ENCODE peak calls at places on chromosomes 2 and 18, in nine cellular contexts. I is right atrium auricular region, X is IMR-90, W is K562, R is cardiac muscle cell, F is foreskin fibroblast, J is fibroblast of the aortic adventitia, P is psoas muscle, G is dorsolateral prefrontal cortex. S is an unnamed sample.

GRCh38 chr2:42770288-42771131 is 6.6 kb upstream of the OXER1 start:
- DNase-seq in G (no peak), P (no peak), X (peak), R (peak), F (peak), W (peak), J (peak), I (no peak), S (peak)

GRCh38 chr2:200305797-200306718 is at the start of gene SPATS2L:
- DNase-seq in G (peak), W (no peak), J (peak), F (peak), R (peak), I (peak), X (peak), P (peak), S (peak)

GRCh38 chr2:149894226-149894625 is 306.7 kb upstream of the MMADHC start:
- DNase-seq in G (no peak), X (no peak), F (peak), J (no peak), R (no peak), W (no peak), I (no peak), P (no peak), S (no peak)

GRCh38 chr2:176491172-176491904 is 222.1 kb downstream of the MTX2 start:
- DNase-seq in J (peak), G (no peak), F (peak), P (peak), W (peak), X (peak), R (peak), I (peak), S (peak)

GRCh38 chr2:232362174-232362913 is 16.2 kb upstream of the ALPP start:
- DNase-seq in P (no peak), R (no peak), X (no peak), G (no peak), W (no peak), F (no peak), I (no peak), J (no peak), S (no peak)

GRCh38 chr2:159558479-159558878 is 57.9 kb downstream of the BAZ2B start:
- DNase-seq in J (peak), P (no peak), R (peak), G (no peak), F (no peak), I (no peak), X (no peak), W (no peak), S (no peak)

GRCh38 chr2:136985044-136985443 is 219.7 kb downstream of the THSD7B start:
- DNase-seq in W (no peak), J (peak), G (no peak), F (peak), R (peak), X (no peak), P (no peak), I (no peak), S (no peak)

GRCh38 chr18:54805571-54806334 is 22.5 kb upstream of the RAB27B start:
- DNase-seq in R (peak), X (peak), W (peak), J (peak), P (no peak), I (no peak), F (peak), G (no peak), S (peak)

GRCh38 chr2:48749820-48750739 is 5.4 kb downstream of the LHCGR start:
- DNase-seq in I (no peak), G (no peak), R (no peak), W (no peak), F (no peak), X (no peak), J (no peak), P (no peak), S (no peak)

GRCh38 chr2:493278-493677 is 183.9 kb downstream of the TMEM18 start:
- DNase-seq in G (no peak), R (no peak), I (no peak), P (no peak), J (no peak), W (no peak), F (no peak), X (no peak), S (no peak)

GRCh38 chr2:223477318-223477717 is 124.8 kb downstream of the SCG2 start:
- DNase-seq in F (peak), R (no peak), X (no peak), W (no peak), J (no peak), I (no peak), G (no peak), P (no peak), S (peak)

GRCh38 chr2:65710779-65711295 is 278.4 kb upstream of the SPRED2 start:
- DNase-seq in G (no peak), I (no peak), P (no peak), F (peak), X (peak), R (peak), J (no peak), W (no peak), S (peak)

GRCh38 chr2:104758199-104758620 is 95.7 kb upstream of the POU3F3 start:
- DNase-seq in X (no peak), P (no peak), W (no peak), F (peak), J (no peak), I (no peak), R (no peak), G (no peak), S (peak)

GRCh38 chr2:178109813-178110212 is 2.4 kb upstream of the RBM45 start:
- DNase-seq in J (peak), P (no peak), F (peak), G (no peak), R (peak), W (peak), X (peak), I (no peak), S (peak)

GRCh38 chr2:226378733-226379132 is 420.9 kb downstream of the IRS1 start:
- DNase-seq in G (no peak), X (peak), W (no peak), I (no peak), P (no peak), F (peak), R (peak), J (peak), S (peak)

GRCh38 chr2:112730182-112730581 is 9.4 kb downstream of the NT5DC4 start:
- DNase-seq in G (no peak), X (no peak), F (no peak), J (no peak), W (no peak), R (no peak), I (no peak), P (no peak), S (no peak)

GRCh38 chr18:31161757-31162418 is 768 bp downstream of the DSC1 start:
- DNase-seq in I (no peak), R (peak), J (no peak), F (no peak), X (no peak), P (no peak), G (no peak), W (no peak), S (peak)

GRCh38 chr18:70555046-70555445 is 266.2 kb downstream of the SOCS6 start:
- DNase-seq in G (no peak), F (no peak), R (no peak), W (no peak), I (no peak), P (no peak), J (no peak), X (no peak), S (no peak)

GRCh38 chr2:53945538-53945937 is 25.3 kb downstream of the PSME4 start:
- DNase-seq in I (no peak), F (no peak), R (no peak), P (no peak), J (no peak), G (no peak), X (no peak), W (no peak), S (no peak)

GRCh38 chr2:27735263-27735904 is 36.1 kb upstream of the MRPL33 start:
- DNase-seq in P (peak), I (peak), F (peak), R (peak), X (peak), J (peak), W (peak), G (no peak), S (peak)

GRCh38 chr2:189143930-189144329 is 35.6 kb downstream of the COL5A2 start:
- DNase-seq in I (no peak), F (peak), R (peak), J (peak), G (no peak), P (no peak), W (no peak), X (peak), S (peak)

GRCh38 chr2:61887684-61888303 is 662 bp downstream of the CCT4 start:
- DNase-seq in F (peak), X (peak), J (peak), W (no peak), G (no peak), P (no peak), I (no peak), R (peak), S (peak)

GRCh38 chr2:100036793-100037192 is 105.6 kb downstream of the AFF3 start:
- DNase-seq in I (no peak), G (no peak), J (no peak), W (no peak), F (no peak), P (no peak), X (no peak), R (no peak), S (no peak)

GRCh38 chr2:234526711-234527110 is 29.8 kb upstream of the ARL4C start:
- DNase-seq in I (no peak), F (no peak), J (no peak), W (no peak), X (no peak), G (no peak), P (no peak), R (no peak), S (no peak)

GRCh38 chr2:225120175-225120574 is 77.9 kb upstream of the DOCK10 start:
- DNase-seq in G (no peak), F (peak), W (no peak), J (peak), P (no peak), X (peak), R (no peak), I (no peak), S (peak)

GRCh38 chr2:128809256-128809636 is 490.6 kb upstream of the HS6ST1 start:
- DNase-seq in P (no peak), I (no peak), W (no peak), G (no peak), F (no peak), J (peak), X (peak), R (peak), S (peak)

GRCh38 chr2:106961328-106961727 is 75.4 kb upstream of the ST6GAL2 start:
- DNase-seq in X (peak), P (no peak), W (no peak), J (no peak), I (no peak), R (no peak), G (no peak), F (no peak), S (no peak)

GRCh38 chr2:157471078-157471477 is 27.2 kb upstream of the CYTIP start:
- DNase-seq in I (no peak), W (no peak), X (no peak), F (no peak), G (no peak), J (no peak), R (no peak), P (no peak), S (no peak)

GRCh38 chr2:118693287-118693822 is 154.1 kb downstream of the EN1 start:
- DNase-seq in J (no peak), R (no peak), F (no peak), P (no peak), G (no peak), I (peak), X (no peak), W (no peak), S (no peak)

GRCh38 chr2:169776483-169776802 is 22.2 kb upstream of the SSB start:
- DNase-seq in W (no peak), R (no peak), I (no peak), J (no peak), F (no peak), G (no peak), P (no peak), X (peak), S (peak)

GRCh38 chr2:40844353-40845277 is 392.7 kb upstream of the SLC8A1 start:
- DNase-seq in P (no peak), R (peak), J (no peak), F (no peak), X (no peak), G (no peak), W (no peak), I (no peak), S (no peak)
- H3K4me3 ChIP-seq in P (no peak), R (no peak), J (no peak), F (no peak), X (no peak), G (no peak), W (no peak), I (no peak), S (no peak)

GRCh38 chr18:77251730-77252050 is 2.0 kb downstream of the GALR1 start:
- DNase-seq in R (no peak), W (no peak), J (no peak), I (no peak), G (no peak), P (no peak), F (peak), X (no peak), S (no peak)

GRCh38 chr18:77248873-77249582 is 620 bp upstream of the GALR1 start:
- DNase-seq in G (no peak), J (peak), W (no peak), I (no peak), F (peak), X (no peak), P (no peak), R (no peak), S (no peak)

GRCh38 chr18:77250926-77251729 is 1.5 kb downstream of the GALR1 start:
- DNase-seq in J (peak), R (peak), F (peak), P (no peak), I (no peak), X (no peak), G (no peak), W (no peak), S (peak)

GRCh38 chr18:77250501-77250925 is 865 bp downstream of the GALR1 start:
- DNase-seq in G (no peak), P (no peak), I (no peak), F (peak), J (no peak), W (no peak), X (no peak), R (no peak), S (no peak)

DNA sequence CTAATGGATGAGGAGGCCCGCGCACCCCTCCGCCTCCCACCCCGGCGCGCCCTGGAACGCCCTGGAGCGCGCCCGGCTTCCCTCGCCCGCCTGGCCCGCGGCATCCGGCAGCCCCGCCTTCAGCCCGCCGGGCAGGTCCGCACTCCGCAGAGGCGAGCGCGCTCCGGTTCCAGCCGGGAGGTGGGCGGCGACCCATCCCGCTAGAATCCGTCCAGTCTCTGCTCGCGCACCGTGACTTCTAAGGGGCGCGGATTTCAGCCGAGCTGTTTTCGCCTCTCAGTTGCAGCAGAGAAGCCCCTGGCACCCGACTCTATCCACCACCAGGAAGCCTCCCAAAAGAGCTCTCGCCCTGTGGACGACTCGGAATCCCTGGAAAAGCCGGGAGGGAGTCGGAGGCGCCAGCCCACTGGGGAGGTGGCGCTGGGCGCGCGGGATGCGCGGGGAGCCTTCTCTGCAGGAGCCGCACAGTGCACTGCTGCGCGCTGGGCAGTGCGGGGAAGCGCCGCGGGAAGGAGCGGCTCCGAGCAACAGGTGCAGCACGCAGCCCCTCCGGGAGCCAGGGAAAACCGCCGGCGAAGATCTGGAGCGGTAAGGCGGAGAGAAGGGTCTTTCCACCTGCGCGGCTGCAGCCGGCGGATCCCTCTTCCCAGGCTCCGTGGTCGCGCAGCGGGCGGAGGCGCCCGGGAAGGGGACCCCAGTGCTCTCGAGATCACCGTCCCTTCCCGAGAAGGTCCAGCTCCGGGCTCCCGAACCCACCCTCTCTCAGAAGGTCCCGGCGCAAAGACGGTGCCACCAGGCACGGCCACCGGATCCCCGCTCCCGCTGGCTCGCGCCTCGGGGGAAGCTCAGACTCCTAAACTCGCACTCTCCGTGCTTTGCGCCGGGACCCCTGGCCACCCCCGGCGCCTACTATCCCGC is at the start of gene GALR1:
- DNase-seq in W (no peak), J (peak), X (no peak), R (no peak), I (no peak), P (peak), F (peak), G (no peak), S (no peak)
- H3K4me3 ChIP-seq in W (no peak), J (peak), X (peak), R (peak), I (no peak), P (peak), F (peak), G (peak), S (peak)

DNA sequence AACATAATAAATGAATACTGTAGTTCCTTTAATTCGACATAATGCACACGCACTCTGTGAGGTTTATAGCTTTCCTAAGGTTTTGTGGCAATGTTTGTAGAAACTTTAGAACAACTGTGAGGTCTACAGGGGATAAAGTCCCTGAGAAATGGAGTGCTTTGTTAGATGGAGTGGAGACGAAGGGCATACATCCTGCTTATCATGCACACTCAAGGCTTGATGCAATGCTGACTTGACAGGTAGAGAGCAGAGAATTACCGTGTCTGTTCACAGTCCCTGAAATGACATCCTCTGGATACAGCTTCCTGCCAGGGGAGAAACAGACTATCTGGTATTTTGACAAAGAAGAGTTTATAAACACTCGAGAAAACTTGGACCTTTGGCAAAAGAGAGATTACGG is 766.8 kb upstream of the ZEB2 start:
- DNase-seq in G (no peak), F (no peak), R (peak), P (no peak), J (no peak), W (no peak), X (no peak), I (no peak), S (no peak)
- H3K4me3 ChIP-seq in G (peak), F (no peak), R (no peak), P (no peak), J (no peak), W (no peak), X (no peak), I (no peak), S (no peak)

DNA sequence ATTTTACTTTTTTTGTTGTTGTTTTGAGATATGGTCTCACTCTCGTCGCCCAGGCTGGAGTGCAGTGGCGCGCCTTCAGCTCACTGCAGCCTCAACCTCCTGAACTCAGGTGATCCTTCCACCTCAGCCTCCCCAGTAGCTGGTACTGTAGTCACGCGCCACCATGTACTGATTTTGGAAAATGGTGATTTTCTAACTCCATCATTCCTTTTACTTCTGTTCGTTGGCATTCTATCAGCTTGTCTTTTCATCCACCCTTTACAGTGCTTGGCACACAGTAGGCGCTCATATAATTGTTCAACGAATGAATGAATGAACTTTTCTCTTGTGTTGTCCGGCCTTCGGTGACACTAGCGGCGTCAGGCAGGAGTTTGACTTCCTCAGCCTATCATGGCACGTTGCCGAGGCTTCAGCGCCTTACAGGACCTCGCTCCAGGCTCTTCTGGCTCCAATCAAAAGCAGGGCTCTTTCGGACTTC is 393 bp upstream of the MTHFD2 start:
- DNase-seq in G (no peak), J (no peak), P (no peak), X (no peak), F (no peak), R (no peak), I (no peak), W (no peak), S (no peak)
- H3K4me3 ChIP-seq in G (peak), J (peak), P (peak), X (peak), F (peak), R (no peak), I (peak), W (peak), S (peak)

DNA sequence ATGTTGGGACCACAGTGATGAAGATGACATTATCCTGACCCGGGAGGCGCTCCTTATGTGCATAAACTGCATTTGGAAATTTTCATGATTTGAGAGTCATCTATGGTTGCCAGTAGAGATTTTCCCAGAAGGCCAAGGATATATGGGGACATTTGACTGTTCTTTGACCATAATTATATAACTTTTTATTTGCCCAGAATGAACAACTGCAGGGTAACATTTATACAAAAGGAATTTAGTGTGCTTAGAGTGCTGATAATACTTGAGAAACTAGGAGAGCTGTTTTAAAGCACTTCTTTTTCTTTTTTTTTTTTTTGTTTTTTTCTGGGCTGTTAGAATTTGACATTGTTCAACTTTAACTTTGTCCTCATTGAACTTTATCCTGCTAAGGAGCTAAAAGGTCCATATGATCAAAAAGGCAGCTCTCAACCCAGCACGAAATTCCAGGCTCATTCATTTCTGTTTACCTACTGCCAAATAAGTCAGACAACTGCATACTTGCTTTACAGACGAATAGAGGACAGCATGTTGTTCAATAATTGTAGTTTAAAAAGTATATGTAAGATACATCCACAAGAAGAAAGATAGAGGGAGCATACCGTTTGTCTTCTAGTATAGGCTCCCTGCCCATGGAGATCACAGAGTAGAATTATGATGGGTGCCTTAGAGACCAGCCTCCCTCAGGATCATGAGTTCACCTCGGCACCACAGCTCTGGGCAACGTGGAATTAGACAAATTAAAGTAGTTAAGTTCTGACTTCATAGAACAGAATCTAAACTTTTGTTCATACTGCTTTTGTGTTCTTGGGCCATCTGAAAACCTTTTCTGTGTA is 243.0 kb downstream of the NEDD4L start:
- DNase-seq in F (no peak), J (no peak), G (no peak), I (no peak), X (no peak), W (no peak), R (no peak), P (no peak), S (no peak)
- H3K4me3 ChIP-seq in F (no peak), J (no peak), G (no peak), I (no peak), X (no peak), W (no peak), R (no peak), P (no peak), S (no peak)

GRCh38 chr2:236642584-236643291 is 73.1 kb downstream of the ACKR3 start:
- DNase-seq in W (no peak), P (peak), R (peak), X (peak), J (peak), I (peak), F (peak), G (no peak), S (peak)
- H3K4me3 ChIP-seq in W (no peak), P (no peak), R (no peak), X (no peak), J (peak), I (no peak), F (no peak), G (no peak), S (no peak)

S was measured in fibroblast of lung.